ENCODE peak calls at places on chromosomes 7 and 10, in ten cellular contexts. Z, T, U, E, B, R, F, H, C and M are unnamed samples.

GRCh38 chr10:29409241-29410051 is 120.6 kb downstream of the LYZL1 start:
- DNase-seq in Z (peak; percentile 87), T (peak; percentile 79), U (peak; percentile 54), E (peak; percentile 57), B (peak; percentile 61), R (peak; percentile 85), F (peak; percentile 61), H (peak; percentile 57), C (peak; percentile 82), M (peak; percentile 93)

GRCh38 chr7:23072916-23073315 is 32.7 kb upstream of the KLHL7 start:
- DNase-seq in Z (no peak), T (no peak), U (no peak), E (no peak), B (no peak), R (no peak), F (no peak), H (no peak), C (no peak), M (no peak)

GRCh38 chr10:128068398-128069285 is 57.6 kb downstream of the MKI67 start:
- DNase-seq in Z (no peak), T (no peak), U (no peak), E (no peak), B (no peak), R (no peak), F (no peak), H (no peak), C (no peak), M (peak; percentile 66)

GRCh38 chr10:70729763-70730357 is 55.3 kb downstream of the TBATA start:
- DNase-seq in Z (no peak), T (peak; percentile 23), U (no peak), E (no peak), B (no peak), R (no peak), F (no peak), H (no peak), C (no peak), M (no peak)

GRCh38 chr7:132516042-132516840 is 60.0 kb downstream of the PLXNA4 start:
- DNase-seq in Z (no peak), T (peak; percentile 26), U (no peak), E (no peak), B (peak; percentile 84), R (peak; percentile 43), F (peak; percentile 56), H (peak; percentile 5), C (no peak), M (no peak)

GRCh38 chr7:74403521-74404387 is 50.0 kb upstream of the GTF2IRD1 start:
- DNase-seq in Z (no peak), T (no peak), U (no peak), E (no peak), B (no peak), R (no peak), F (no peak), H (no peak), C (peak; percentile 21), M (peak; percentile 65)

GRCh38 chr10:73209705-73210104 is 37.4 kb downstream of the DNAJC9 start:
- DNase-seq in Z (no peak), T (no peak), U (no peak), E (no peak), B (peak; percentile 8), R (no peak), F (peak; percentile 81), H (peak; percentile 25), C (no peak), M (no peak)

GRCh38 chr7:81600608-81601007 is 169.2 kb downstream of the HGF start:
- DNase-seq in Z (no peak), T (no peak), U (no peak), E (no peak), B (peak; percentile 99), R (no peak), F (peak; percentile 23), H (peak; percentile 91), C (no peak), M (no peak)

GRCh38 chr7:2518101-2518500 is 1.5 kb upstream of the LFNG start:
- DNase-seq in Z (no peak), T (no peak), U (no peak), E (no peak), B (no peak), R (no peak), F (no peak), H (no peak), C (no peak), M (no peak)

GRCh38 chr7:113710310-113711106 is 208.3 kb downstream of the PPP1R3A start:
- DNase-seq in Z (no peak), T (no peak), U (no peak), E (peak; percentile 57), B (peak; percentile 79), R (no peak), F (peak; percentile 87), H (peak; percentile 84), C (peak; percentile 59), M (no peak)

GRCh38 chr7:138752568-138753518 is 45.0 kb upstream of the TMEM213 start:
- DNase-seq in Z (peak; percentile 61), T (no peak), U (no peak), E (peak; percentile 98), B (peak; percentile 16), R (peak; percentile 21), F (peak; percentile 98), H (no peak), C (no peak), M (peak; percentile 91)

GRCh38 chr7:128157906-128158305 is 83.2 kb upstream of the LEP start:
- DNase-seq in Z (no peak), T (no peak), U (no peak), E (no peak), B (no peak), R (no peak), F (no peak), H (no peak), C (no peak), M (no peak)

GRCh38 chr7:27095050-27095896 is 527 bp downstream of the HOXA1 start:
- DNase-seq in Z (no peak), T (no peak), U (no peak), E (peak; percentile 56), B (peak; percentile 12), R (no peak), F (no peak), H (no peak), C (no peak), M (no peak)

GRCh38 chr7:138151731-138152577 is 75.7 kb downstream of the AKR1D1 start:
- DNase-seq in Z (no peak), T (no peak), U (no peak), E (no peak), B (no peak), R (no peak), F (peak; percentile 17), H (no peak), C (no peak), M (no peak)

GRCh38 chr7:73960548-73960947 is 67.4 kb upstream of the ELN start:
- DNase-seq in Z (no peak), T (no peak), U (no peak), E (no peak), B (no peak), R (no peak), F (peak; percentile 19), H (no peak), C (no peak), M (no peak)

DNA sequence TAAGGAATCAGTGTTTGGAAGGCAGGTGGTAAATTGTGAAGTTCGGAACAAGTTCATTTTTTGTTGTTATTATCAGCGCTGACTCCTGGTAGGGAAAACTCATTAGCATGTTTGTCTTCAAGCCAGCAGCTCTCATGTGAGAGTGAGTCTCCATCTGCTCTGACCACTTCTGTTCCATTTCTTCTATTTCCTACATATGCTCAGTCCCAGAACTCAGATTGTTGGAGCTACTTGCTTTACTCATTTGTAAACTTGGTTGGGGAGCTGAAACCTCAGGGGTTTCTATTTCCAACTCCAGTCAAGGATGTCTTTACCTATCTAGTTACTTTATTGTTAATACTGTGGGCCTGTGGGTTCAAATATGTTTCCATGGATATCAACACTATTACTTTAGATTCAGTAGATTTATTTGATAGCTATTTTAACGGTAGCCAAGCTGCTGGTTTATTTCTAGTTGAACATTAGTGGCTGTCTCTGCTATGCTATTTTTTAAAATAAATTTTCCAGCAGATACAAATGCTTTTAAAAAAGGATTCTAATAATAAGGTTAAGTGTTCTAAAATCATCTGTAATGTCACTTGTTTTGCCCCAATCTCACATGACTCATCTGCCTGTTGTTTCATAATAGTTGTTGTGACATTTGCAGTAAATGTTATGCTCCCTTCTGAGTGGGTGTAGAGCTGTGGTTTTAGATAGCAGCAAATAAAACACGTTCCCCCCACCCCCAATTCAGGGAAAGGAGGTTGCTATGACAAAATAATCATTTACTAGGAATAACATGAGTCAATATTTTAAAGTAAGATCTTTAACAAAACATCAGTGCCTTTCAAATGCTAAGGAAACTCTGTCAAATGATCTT is 143.3 kb downstream of the HDAC9 start:
- DNase-seq in Z (no peak), T (peak; percentile 10), U (no peak), E (no peak), B (peak; percentile 37), R (no peak), F (peak; percentile 10), H (peak; percentile 67), C (no peak), M (no peak)
- H3K27ac ChIP-seq in Z (peak overlapping the region; percentile 51), T (peak overlapping the region; percentile 7), U (no peak overlapping the region), E (no peak overlapping the region), B (no peak overlapping the region), R (peak overlapping the region; percentile 33), F (no peak overlapping the region), H (no peak overlapping the region), C (no peak overlapping the region), M (no peak overlapping the region)

DNA sequence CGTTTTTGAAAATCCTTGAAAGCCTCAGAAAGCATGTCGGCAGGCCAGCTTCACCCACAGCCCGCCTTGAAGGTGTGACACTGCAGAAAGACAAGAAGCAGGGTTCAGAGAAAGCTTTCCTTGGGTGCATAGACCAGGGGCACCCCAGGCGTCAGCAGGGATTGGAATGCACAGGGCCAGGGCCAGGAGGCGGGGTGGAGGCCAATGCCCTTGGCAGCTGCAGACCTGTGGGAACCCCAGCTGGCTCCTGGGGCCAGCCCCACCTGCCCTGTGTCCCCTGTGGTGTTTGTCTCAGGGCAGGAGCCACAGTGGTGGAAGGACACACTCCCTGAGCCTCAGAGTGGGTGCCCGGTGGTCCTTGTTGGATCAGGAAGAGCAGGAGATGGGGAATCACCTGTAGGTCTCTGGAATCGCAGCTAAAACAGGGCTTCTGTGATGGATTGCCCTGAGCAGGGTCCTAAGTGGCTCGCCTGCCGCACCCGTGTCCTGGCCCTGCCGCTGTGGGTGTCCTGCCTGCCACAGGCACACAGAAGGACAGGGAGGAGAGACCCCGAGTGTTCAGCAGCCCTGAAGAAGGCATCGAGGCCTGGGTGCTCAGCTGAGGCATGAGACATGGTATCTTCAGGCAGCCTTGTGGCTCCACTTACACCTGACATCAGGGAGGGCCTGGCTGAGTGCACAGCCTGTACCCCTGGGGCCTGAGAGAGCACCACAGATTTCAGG is 32.5 kb downstream of the ANXA8 start:
- DNase-seq in Z (peak; percentile 25), T (no peak), U (no peak), E (no peak), B (no peak), R (no peak), F (no peak), H (no peak), C (peak; percentile 4), M (peak; percentile 64)
- H3K27ac ChIP-seq in Z (no peak overlapping the region), T (no peak overlapping the region), U (no peak overlapping the region), E (no peak overlapping the region), B (no peak overlapping the region), R (no peak overlapping the region), F (no peak overlapping the region), H (no peak overlapping the region), C (no peak overlapping the region), M (no peak overlapping the region)

GRCh38 chr10:69417542-69417941 is 824 bp upstream of the TACR2 start:
- DNase-seq in Z (no peak), T (no peak), U (no peak), E (no peak), B (no peak), R (no peak), F (no peak), H (no peak), C (no peak), M (no peak)
- H3K27ac ChIP-seq in Z (no peak overlapping the region), T (no peak overlapping the region), U (no peak overlapping the region), E (no peak overlapping the region), B (no peak overlapping the region), R (no peak overlapping the region), F (no peak overlapping the region), H (no peak overlapping the region), C (no peak overlapping the region), M (no peak overlapping the region)

GRCh38 chr10:130487562-130487961 is 351.4 kb downstream of the GLRX3 start:
- DNase-seq in Z (no peak), T (no peak), U (no peak), E (no peak), B (no peak), R (no peak), F (no peak), H (no peak), C (no peak), M (peak; percentile 78)
- H3K27ac ChIP-seq in Z (no peak overlapping the region), T (no peak overlapping the region), U (no peak overlapping the region), E (no peak overlapping the region), B (no peak overlapping the region), R (no peak overlapping the region), F (no peak overlapping the region), H (no peak overlapping the region), C (no peak overlapping the region), M (peak overlapping the region; percentile 13)